ENCODE peak calls at places on chromosomes 6 and 20, in four cellular contexts. X, J, H and E are unnamed samples. For H3K4me1, the result is how much of the 10 kb centered on the place peaks cover.

GRCh38 chr6:101167638-101168037 is 225.9 kb upstream of the GRIK2 start:
- DNase-seq in H (no peak), J (no peak), X (no peak), E (no peak)

GRCh38 chr6:74369556-74369993 is 673.6 kb downstream of the CD109 start:
- DNase-seq in X (no peak), H (no peak), J (peak), E (no peak)

GRCh38 chr20:50931048-50931305 is 260 bp downstream of the ADNP start:
- DNase-seq in X (no peak), J (no peak), H (no peak), E (peak)

GRCh38 chr6:41639556-41640371 is 1.5 kb downstream of the MDFI start:
- DNase-seq in J (peak), H (no peak), X (no peak), E (no peak)

GRCh38 chr6:151175924-151176445 is 63.8 kb upstream of the AKAP12 start:
- DNase-seq in J (no peak), X (no peak), H (no peak), E (no peak)

GRCh38 chr6:139152892-139153271 is 18.0 kb downstream of the HECA start:
- DNase-seq in X (no peak), J (no peak), H (no peak), E (no peak)

GRCh38 chr6:67736161-67736560 is 898.9 kb upstream of the ADGRB3 start:
- DNase-seq in X (no peak), H (no peak), J (peak), E (no peak)

GRCh38 chr6:87949194-87949593 is 98.4 kb upstream of the SPACA1 start:
- DNase-seq in J (no peak), H (no peak), X (no peak), E (no peak)

GRCh38 chr20:54475334-54476287 is at the start of gene DOK5:
- DNase-seq in X (peak), J (peak), H (peak), E (no peak)

GRCh38 chr6:124434416-124434815 is 527.8 kb upstream of the RNF217 start:
- DNase-seq in H (no peak), X (no peak), J (no peak), E (no peak)

GRCh38 chr6:169079650-169080049 is 174.0 kb downstream of the THBS2 start:
- DNase-seq in X (no peak), H (no peak), J (no peak), E (no peak)

GRCh38 chr20:50113420-50114224 is 672 bp upstream of the UBE2V1 start:
- DNase-seq in H (no peak), J (no peak), X (no peak), E (no peak)

GRCh38 chr6:73452107-73452461 is at the start of gene CGAS:
- DNase-seq in H (peak), X (peak), J (peak), E (peak)

GRCh38 chr6:14412026-14412425 is 294.5 kb downstream of the CD83 start:
- DNase-seq in X (no peak), H (no peak), J (no peak), E (no peak)

GRCh38 chr20:10074513-10074912 is 39.7 kb downstream of the ANKEF1 start:
- DNase-seq in J (peak), X (no peak), H (no peak), E (no peak)

GRCh38 chr6:18506387-18507017 is 119.4 kb downstream of the RNF144B start:
- DNase-seq in H (no peak), X (no peak), J (peak), E (no peak)

GRCh38 chr6:140316966-140317365 is 942.5 kb upstream of the CITED2 start:
- DNase-seq in J (no peak), X (no peak), H (no peak), E (no peak)

GRCh38 chr6:53432318-53433161 is 83.8 kb upstream of the ELOVL5 start:
- DNase-seq in X (no peak), H (peak), J (peak), E (no peak)

GRCh38 chr6:108260126-108260808 is 573 bp downstream of the SNX3 start:
- DNase-seq in J (peak), X (no peak), H (peak), E (peak)

GRCh38 chr6:111823831-111824607 is 49.2 kb downstream of the FYN start:
- DNase-seq in H (no peak), J (peak), X (no peak), E (no peak)

GRCh38 chr6:29633532-29633901 is 534 bp upstream of the GABBR1 start:
- DNase-seq in X (no peak), J (no peak), H (no peak), E (no peak)

GRCh38 chr20:47885909-47886453 is 100.7 kb upstream of the SULF2 start:
- DNase-seq in X (no peak), J (no peak), H (no peak), E (no peak)

GRCh38 chr6:68575765-68576439 is 59.2 kb upstream of the ADGRB3 start:
- DNase-seq in J (peak), H (no peak), X (no peak), E (no peak)

GRCh38 chr6:82980086-82980485 is 85.6 kb downstream of the UBE3D start:
- DNase-seq in H (no peak), J (peak), X (no peak), E (no peak)

GRCh38 chr6:108134213-108134973 is 31.4 kb upstream of the NR2E1 start:
- DNase-seq in X (no peak), H (no peak), J (no peak), E (no peak)

GRCh38 chr6:28326371-28326948 is 9.5 kb downstream of the ZSCAN31 start:
- DNase-seq in J (no peak), H (no peak), X (no peak), E (no peak)

GRCh38 chr20:4607287-4607713 is 114.4 kb upstream of the PRND start:
- DNase-seq in X (no peak), J (peak), H (peak), E (peak)

GRCh38 chr20:5677389-5677788 is 72.8 kb upstream of the SHLD1 start:
- DNase-seq in H (no peak), J (no peak), X (no peak), E (no peak)

GRCh38 chr20:46099491-46100287 is 9.9 kb upstream of the NCOA5 start:
- DNase-seq in J (peak), X (peak), H (no peak), E (no peak)

GRCh38 chr6:17932362-17932852 is 55.0 kb downstream of the KIF13A start:
- DNase-seq in H (peak), J (peak), X (no peak), E (no peak)

GRCh38 chr20:35757098-35757705 is 14.6 kb upstream of the PHF20 start:
- DNase-seq in J (no peak), H (no peak), X (no peak), E (no peak)

GRCh38 chr20:14307956-14308355 is 29.5 kb downstream of the FLRT3 start:
- DNase-seq in J (no peak), X (no peak), H (no peak), E (no peak)

GRCh38 chr20:42855896-42856295 is 333.8 kb downstream of the PTPRT start:
- DNase-seq in J (no peak), H (no peak), X (no peak), E (no peak)

GRCh38 chr20:6637160-6637579 is 130.3 kb upstream of the BMP2 start:
- DNase-seq in H (no peak), J (no peak), X (no peak), E (no peak)

GRCh38 chr20:21046413-21047070 is 59.6 kb downstream of the LINC00237 start:
- DNase-seq in X (no peak), J (no peak), H (no peak), E (no peak)
- H3K4me1 ChIP-seq in X (under half), J (under half), H (under half), E (under half)

DNA sequence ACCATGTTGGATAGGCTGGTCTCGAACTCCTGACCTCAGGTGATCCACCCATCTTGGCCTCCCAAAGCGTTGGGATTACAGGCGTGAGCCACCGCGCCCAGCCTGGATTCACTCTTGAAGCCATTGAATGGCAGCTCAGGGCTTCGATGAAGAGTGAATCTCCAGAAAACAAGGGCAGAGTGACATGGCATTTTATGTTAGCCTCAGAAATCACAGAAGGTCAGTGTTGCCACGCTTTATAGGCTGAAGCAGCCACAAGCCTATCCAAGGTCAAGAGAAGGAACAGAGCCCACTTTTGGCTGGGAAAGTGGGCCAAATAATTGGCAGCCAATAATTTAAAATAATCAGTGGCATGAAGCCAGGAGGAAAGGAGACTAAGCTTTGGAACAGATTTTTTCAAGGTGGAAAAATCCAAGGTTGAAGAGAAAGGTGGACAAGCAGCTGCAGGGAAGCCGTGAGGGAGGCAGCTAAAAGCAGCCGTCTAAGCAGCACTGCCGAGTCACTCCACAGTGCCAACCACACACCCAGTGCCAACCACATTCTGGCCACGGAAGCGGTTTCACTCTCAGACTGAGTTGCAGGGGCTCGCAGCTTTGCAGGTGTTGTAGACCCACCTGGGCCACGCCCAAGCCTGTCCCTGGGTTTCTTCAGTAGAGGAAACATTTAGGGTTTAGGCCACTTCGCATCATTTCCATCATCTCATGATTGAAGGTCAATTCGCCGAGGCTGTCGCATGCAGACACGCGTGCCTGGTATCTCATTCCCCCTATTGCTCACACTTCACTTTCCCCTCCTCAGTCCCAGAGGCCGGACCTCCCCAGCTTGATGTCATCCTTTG is 17.4 kb upstream of the AVP start:
- DNase-seq in X (no peak), H (no peak), J (no peak), E (peak)
- H3K4me1 ChIP-seq in X (under half), H (under half), J (under half), E (under half)

DNA sequence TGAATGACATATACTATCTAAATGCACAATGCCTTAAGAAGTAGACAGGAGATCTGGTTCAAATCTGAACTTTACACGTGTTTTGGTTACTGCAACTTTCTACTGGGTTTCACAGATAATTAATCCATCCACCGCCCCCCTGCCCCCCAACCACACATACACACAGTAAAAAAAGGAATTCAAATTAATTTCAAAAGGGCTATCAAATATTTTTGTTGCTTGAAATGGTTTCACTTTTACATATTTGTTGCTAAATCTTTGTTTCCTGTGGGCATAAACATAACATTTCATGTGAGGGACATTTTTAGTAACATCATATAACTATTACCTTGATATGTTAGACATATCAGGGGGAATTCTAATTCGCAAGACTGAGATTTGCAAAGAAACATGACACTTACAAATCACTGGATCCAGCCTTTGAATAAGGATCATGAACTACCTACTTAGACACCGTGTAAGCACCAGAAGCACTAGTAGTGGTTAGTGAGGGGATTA is 7.5 kb downstream of the NEDD9 start:
- DNase-seq in X (no peak), H (no peak), J (no peak), E (no peak)
- H3K4me1 ChIP-seq in X (under half), H (half or more), J (half or more), E (under half)

DNA sequence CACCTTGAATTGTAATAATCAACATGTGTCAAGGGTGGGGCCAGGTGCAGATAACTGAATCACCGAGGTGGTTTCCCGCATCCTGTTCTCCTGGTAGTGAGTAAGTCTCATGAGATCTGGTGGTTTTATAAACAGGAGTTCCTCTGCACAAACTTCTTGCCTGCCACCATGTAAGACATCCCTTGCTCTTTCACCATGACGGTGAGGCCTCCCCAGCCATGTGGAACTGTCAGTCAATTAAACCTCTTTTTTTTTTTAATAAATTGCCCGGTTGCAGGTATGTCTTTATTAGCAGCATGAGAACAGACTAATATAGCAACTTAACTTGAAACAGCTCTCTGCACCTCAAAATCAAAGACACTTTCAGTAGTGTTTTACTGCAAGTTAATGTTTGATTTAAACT is 121.6 kb downstream of the OGFRL1 start:
- DNase-seq in H (no peak), J (no peak), X (no peak), E (no peak)
- H3K4me1 ChIP-seq in H (half or more), J (under half), X (half or more), E (under half)

GRCh38 chr6:149323353-149323752 is 5.8 kb downstream of the TAB2 start:
- DNase-seq in X (no peak), H (no peak), J (no peak), E (no peak)

GRCh38 chr6:149323925-149324324 is 6.4 kb downstream of the TAB2 start:
- DNase-seq in H (no peak), X (no peak), J (no peak), E (no peak)

GRCh38 chr6:149320745-149321240 is 3.3 kb downstream of the TAB2 start:
- DNase-seq in J (peak), H (no peak), X (no peak), E (no peak)

GRCh38 chr6:149325648-149326236 is 8.2 kb downstream of the TAB2 start:
- DNase-seq in X (no peak), H (no peak), J (no peak), E (no peak)

DNA sequence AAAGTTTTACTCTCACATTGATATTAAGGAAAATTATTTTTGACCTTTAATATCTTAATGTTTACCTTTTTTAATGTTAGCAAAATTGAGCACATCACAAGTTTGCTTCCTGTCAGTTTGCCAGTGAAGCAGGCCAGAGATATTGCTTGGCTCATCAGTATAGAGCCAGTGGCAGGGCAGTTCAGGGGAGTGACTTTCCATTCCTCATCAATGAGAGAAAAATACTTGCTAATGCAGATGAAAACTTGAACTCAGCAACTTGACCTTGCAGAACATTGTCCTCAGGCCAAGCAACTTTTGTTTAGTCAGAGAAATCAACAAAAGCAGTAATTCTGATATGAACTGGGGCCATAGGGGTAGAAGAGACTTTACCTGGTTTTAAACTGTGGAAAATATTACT is 6.9 kb downstream of the TAB2 start:
- DNase-seq in J (no peak), X (no peak), H (no peak), E (no peak)
- H3K4me1 ChIP-seq in J (half or more), X (half or more), H (half or more), E (half or more)

GRCh38 chr20:64052326-64052722 is 2.9 kb upstream of the SOX18 start:
- DNase-seq in X (no peak), H (no peak), J (no peak), E (no peak)
- H3K4me1 ChIP-seq in X (under half), H (half or more), J (under half), E (under half)

GRCh38 chr6:163457637-163458561 is 43.4 kb downstream of the QKI start:
- DNase-seq in J (peak), X (no peak), H (no peak), E (no peak)
- H3K4me1 ChIP-seq in J (half or more), X (half or more), H (half or more), E (under half)

GRCh38 chr6:104229057-104229456 is 630.7 kb downstream of the HACE1 start:
- DNase-seq in J (no peak), H (no peak), X (no peak), E (no peak)
- H3K4me1 ChIP-seq in J (under half), H (under half), X (under half), E (under half)